ENCODE peak calls at places on chromosomes 12 and 14, in seven cellular contexts. One of them, this sample, is unnamed.

GRCh38 chr12:18074001-18074400 is 16.0 kb downstream of the RERGL start:
- DNase-seq in OCI-LY7: no peak
- DNase-seq in hepatocyte: peak
- DNase-seq in endothelial cell of umbilical vein: no peak
- DNase-seq in GM23338: no peak
- DNase-seq in mesenchymal stem cell: no peak
- DNase-seq in neural progenitor cell: no peak
- DNase-seq in this sample: no peak

GRCh38 chr14:24365600-24366374 is 2.2 kb upstream of the NFATC4 start:
- DNase-seq in OCI-LY7: peak
- DNase-seq in hepatocyte: peak
- DNase-seq in endothelial cell of umbilical vein: peak
- DNase-seq in GM23338: peak
- DNase-seq in mesenchymal stem cell: peak
- DNase-seq in neural progenitor cell: peak
- DNase-seq in this sample: peak

GRCh38 chr12:107537464-107538119 is 148.0 kb upstream of the PWP1 start:
- DNase-seq in OCI-LY7: no peak
- DNase-seq in hepatocyte: no peak
- DNase-seq in endothelial cell of umbilical vein: no peak
- DNase-seq in GM23338: no peak
- DNase-seq in mesenchymal stem cell: no peak
- DNase-seq in neural progenitor cell: no peak
- DNase-seq in this sample: no peak

GRCh38 chr12:18703326-18703725 is 34.5 kb downstream of the PLCZ1 start:
- DNase-seq in OCI-LY7: no peak
- DNase-seq in hepatocyte: no peak
- DNase-seq in endothelial cell of umbilical vein: no peak
- DNase-seq in GM23338: no peak
- DNase-seq in mesenchymal stem cell: no peak
- DNase-seq in neural progenitor cell: no peak
- DNase-seq in this sample: no peak

GRCh38 chr12:82223421-82223820 is 134.8 kb downstream of the CCDC59 start:
- DNase-seq in OCI-LY7: no peak
- DNase-seq in hepatocyte: no peak
- DNase-seq in endothelial cell of umbilical vein: no peak
- DNase-seq in GM23338: no peak
- DNase-seq in mesenchymal stem cell: no peak
- DNase-seq in neural progenitor cell: no peak
- DNase-seq in this sample: no peak

GRCh38 chr12:53989227-53990113 is 4.5 kb downstream of the HOXC10 start:
- DNase-seq in OCI-LY7: peak
- DNase-seq in hepatocyte: peak
- DNase-seq in endothelial cell of umbilical vein: peak
- DNase-seq in GM23338: peak
- DNase-seq in mesenchymal stem cell: peak
- DNase-seq in neural progenitor cell: peak
- DNase-seq in this sample: no peak

GRCh38 chr12:27549231-27549800 is 25.3 kb downstream of the PPFIBP1 start:
- DNase-seq in OCI-LY7: no peak
- DNase-seq in hepatocyte: no peak
- DNase-seq in endothelial cell of umbilical vein: peak
- DNase-seq in GM23338: no peak
- DNase-seq in mesenchymal stem cell: peak
- DNase-seq in neural progenitor cell: no peak
- DNase-seq in this sample: no peak

GRCh38 chr14:65478596-65478995 is 66.1 kb downstream of the FUT8 start:
- DNase-seq in OCI-LY7: no peak
- DNase-seq in hepatocyte: peak
- DNase-seq in endothelial cell of umbilical vein: peak
- DNase-seq in GM23338: no peak
- DNase-seq in mesenchymal stem cell: peak
- DNase-seq in neural progenitor cell: peak
- DNase-seq in this sample: no peak

GRCh38 chr14:68734231-68734732 is 58.6 kb downstream of the ZFP36L1 start:
- DNase-seq in OCI-LY7: peak
- DNase-seq in hepatocyte: no peak
- DNase-seq in endothelial cell of umbilical vein: peak
- DNase-seq in GM23338: no peak
- DNase-seq in mesenchymal stem cell: peak
- DNase-seq in neural progenitor cell: no peak
- DNase-seq in this sample: no peak

GRCh38 chr14:32075636-32076277 is 1.3 kb upstream of the ARHGAP5 start:
- DNase-seq in OCI-LY7: peak
- DNase-seq in hepatocyte: peak
- DNase-seq in endothelial cell of umbilical vein: no peak
- DNase-seq in GM23338: peak
- DNase-seq in mesenchymal stem cell: peak
- DNase-seq in neural progenitor cell: peak
- DNase-seq in this sample: no peak

GRCh38 chr14:35212471-35213142 is 79.6 kb upstream of the PSMA6 start:
- DNase-seq in OCI-LY7: no peak
- DNase-seq in hepatocyte: no peak
- DNase-seq in endothelial cell of umbilical vein: no peak
- DNase-seq in GM23338: no peak
- DNase-seq in mesenchymal stem cell: no peak
- DNase-seq in neural progenitor cell: no peak
- DNase-seq in this sample: no peak

GRCh38 chr12:91355150-91356006 is 172.8 kb upstream of the DCN start:
- DNase-seq in OCI-LY7: peak
- DNase-seq in hepatocyte: peak
- DNase-seq in endothelial cell of umbilical vein: peak
- DNase-seq in GM23338: peak
- DNase-seq in mesenchymal stem cell: peak
- DNase-seq in neural progenitor cell: peak
- DNase-seq in this sample: peak

GRCh38 chr12:106760184-106760531 is 14.3 kb upstream of the RIC8B start:
- DNase-seq in OCI-LY7: peak
- DNase-seq in hepatocyte: no peak
- DNase-seq in endothelial cell of umbilical vein: no peak
- DNase-seq in GM23338: peak
- DNase-seq in mesenchymal stem cell: peak
- DNase-seq in neural progenitor cell: peak
- DNase-seq in this sample: peak

GRCh38 chr12:26647091-26647490 is 185.9 kb downstream of the ITPR2 start:
- DNase-seq in OCI-LY7: no peak
- DNase-seq in hepatocyte: no peak
- DNase-seq in endothelial cell of umbilical vein: no peak
- DNase-seq in GM23338: no peak
- DNase-seq in mesenchymal stem cell: no peak
- DNase-seq in neural progenitor cell: no peak
- DNase-seq in this sample: no peak

GRCh38 chr14:65255583-65256443 is 153.5 kb upstream of the MAX start:
- DNase-seq in OCI-LY7: peak
- DNase-seq in hepatocyte: peak
- DNase-seq in endothelial cell of umbilical vein: no peak
- DNase-seq in GM23338: peak
- DNase-seq in mesenchymal stem cell: peak
- DNase-seq in neural progenitor cell: peak
- DNase-seq in this sample: peak

GRCh38 chr14:59354666-59355065 is 110.5 kb downstream of the GPR135 start:
- DNase-seq in OCI-LY7: no peak
- DNase-seq in hepatocyte: no peak
- DNase-seq in endothelial cell of umbilical vein: no peak
- DNase-seq in GM23338: no peak
- DNase-seq in mesenchymal stem cell: peak
- DNase-seq in neural progenitor cell: no peak
- DNase-seq in this sample: no peak

GRCh38 chr14:96039633-96040311 is 610 bp downstream of the C14orf132 start:
- DNase-seq in OCI-LY7: no peak
- DNase-seq in hepatocyte: peak
- DNase-seq in endothelial cell of umbilical vein: peak
- DNase-seq in GM23338: peak
- DNase-seq in mesenchymal stem cell: peak
- DNase-seq in neural progenitor cell: peak
- DNase-seq in this sample: peak

GRCh38 chr14:96037891-96038557 is 1.1 kb upstream of the C14orf132 start:
- DNase-seq in OCI-LY7: no peak
- DNase-seq in hepatocyte: no peak
- DNase-seq in endothelial cell of umbilical vein: no peak
- DNase-seq in GM23338: peak
- DNase-seq in mesenchymal stem cell: peak
- DNase-seq in neural progenitor cell: no peak
- DNase-seq in this sample: peak

GRCh38 chr14:96040836-96041371 is 1.7 kb downstream of the C14orf132 start:
- DNase-seq in OCI-LY7: no peak
- DNase-seq in hepatocyte: peak
- DNase-seq in endothelial cell of umbilical vein: no peak
- DNase-seq in GM23338: no peak
- DNase-seq in mesenchymal stem cell: peak
- DNase-seq in neural progenitor cell: no peak
- DNase-seq in this sample: no peak

GRCh38 chr14:96038920-96039632 is at the start of gene C14orf132:
- DNase-seq in OCI-LY7: no peak
- DNase-seq in hepatocyte: peak
- DNase-seq in endothelial cell of umbilical vein: peak
- DNase-seq in GM23338: peak
- DNase-seq in mesenchymal stem cell: peak
- DNase-seq in neural progenitor cell: peak
- DNase-seq in this sample: peak

GRCh38 chr14:96038558-96038919 is 623 bp upstream of the C14orf132 start:
- DNase-seq in OCI-LY7: no peak
- DNase-seq in hepatocyte: no peak
- DNase-seq in endothelial cell of umbilical vein: peak
- DNase-seq in GM23338: peak
- DNase-seq in mesenchymal stem cell: no peak
- DNase-seq in neural progenitor cell: peak
- DNase-seq in this sample: no peak
- H2AFZ ChIP-seq in OCI-LY7: no peak
- H2AFZ ChIP-seq in hepatocyte: peak
- H2AFZ ChIP-seq in endothelial cell of umbilical vein: peak
- H2AFZ ChIP-seq in GM23338: peak
- H2AFZ ChIP-seq in mesenchymal stem cell: peak
- H2AFZ ChIP-seq in neural progenitor cell: no peak
- H2AFZ ChIP-seq in this sample: no peak

DNA sequence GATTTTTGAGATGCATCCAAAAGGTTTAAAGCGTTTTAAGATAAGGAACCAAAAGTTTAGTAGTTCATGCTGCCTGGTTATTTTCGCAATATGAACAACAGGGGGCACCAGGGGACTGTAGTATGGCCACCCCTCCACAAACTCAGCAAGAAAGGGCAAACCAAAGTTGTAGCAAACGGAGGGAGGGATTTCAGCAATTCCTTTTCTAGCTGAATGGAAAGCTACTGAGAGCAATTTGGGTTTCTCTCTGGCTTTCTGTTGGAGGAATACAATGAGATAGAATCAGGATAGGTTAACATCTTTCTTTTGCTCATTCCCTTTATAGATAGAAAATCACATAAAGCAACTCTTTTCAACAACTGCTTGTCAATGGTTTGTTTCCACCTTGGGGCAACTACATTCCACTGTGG is 62.5 kb downstream of the DRAM1 start:
- DNase-seq in OCI-LY7: peak
- DNase-seq in hepatocyte: peak
- DNase-seq in endothelial cell of umbilical vein: peak
- DNase-seq in GM23338: peak
- DNase-seq in mesenchymal stem cell: peak
- DNase-seq in neural progenitor cell: peak
- DNase-seq in this sample: peak
- H2AFZ ChIP-seq in OCI-LY7: peak
- H2AFZ ChIP-seq in hepatocyte: peak
- H2AFZ ChIP-seq in endothelial cell of umbilical vein: no peak
- H2AFZ ChIP-seq in GM23338: peak
- H2AFZ ChIP-seq in mesenchymal stem cell: no peak
- H2AFZ ChIP-seq in neural progenitor cell: peak
- H2AFZ ChIP-seq in this sample: no peak

GRCh38 chr12:109734219-109735000 is 20.8 kb downstream of the FAM222A start:
- DNase-seq in OCI-LY7: no peak
- DNase-seq in hepatocyte: no peak
- DNase-seq in endothelial cell of umbilical vein: no peak
- DNase-seq in GM23338: peak
- DNase-seq in mesenchymal stem cell: peak
- DNase-seq in neural progenitor cell: peak
- DNase-seq in this sample: peak

GRCh38 chr12:109731806-109732205 is 18.2 kb downstream of the FAM222A start:
- DNase-seq in OCI-LY7: no peak
- DNase-seq in hepatocyte: no peak
- DNase-seq in endothelial cell of umbilical vein: no peak
- DNase-seq in GM23338: no peak
- DNase-seq in mesenchymal stem cell: no peak
- DNase-seq in neural progenitor cell: no peak
- DNase-seq in this sample: no peak

GRCh38 chr12:109730306-109731145 is 16.9 kb downstream of the FAM222A start:
- DNase-seq in OCI-LY7: no peak
- DNase-seq in hepatocyte: no peak
- DNase-seq in endothelial cell of umbilical vein: no peak
- DNase-seq in GM23338: no peak
- DNase-seq in mesenchymal stem cell: no peak
- DNase-seq in neural progenitor cell: no peak
- DNase-seq in this sample: no peak

GRCh38 chr12:109731231-109731731 is 17.7 kb downstream of the FAM222A start:
- DNase-seq in OCI-LY7: no peak
- DNase-seq in hepatocyte: no peak
- DNase-seq in endothelial cell of umbilical vein: no peak
- DNase-seq in GM23338: no peak
- DNase-seq in mesenchymal stem cell: no peak
- DNase-seq in neural progenitor cell: no peak
- DNase-seq in this sample: peak

GRCh38 chr12:109732321-109733305 is 19.0 kb downstream of the FAM222A start:
- DNase-seq in OCI-LY7: no peak
- DNase-seq in hepatocyte: no peak
- DNase-seq in endothelial cell of umbilical vein: no peak
- DNase-seq in GM23338: no peak
- DNase-seq in mesenchymal stem cell: no peak
- DNase-seq in neural progenitor cell: peak
- DNase-seq in this sample: peak
- H2AFZ ChIP-seq in OCI-LY7: no peak
- H2AFZ ChIP-seq in hepatocyte: no peak
- H2AFZ ChIP-seq in endothelial cell of umbilical vein: no peak
- H2AFZ ChIP-seq in GM23338: no peak
- H2AFZ ChIP-seq in mesenchymal stem cell: no peak
- H2AFZ ChIP-seq in neural progenitor cell: no peak
- H2AFZ ChIP-seq in this sample: no peak

GRCh38 chr14:55126089-55126488 is 3.0 kb upstream of the LGALS3 start:
- DNase-seq in OCI-LY7: no peak
- DNase-seq in hepatocyte: no peak
- DNase-seq in endothelial cell of umbilical vein: no peak
- DNase-seq in GM23338: no peak
- DNase-seq in mesenchymal stem cell: no peak
- DNase-seq in neural progenitor cell: no peak
- DNase-seq in this sample: no peak
- H2AFZ ChIP-seq in OCI-LY7: no peak
- H2AFZ ChIP-seq in hepatocyte: no peak
- H2AFZ ChIP-seq in endothelial cell of umbilical vein: no peak
- H2AFZ ChIP-seq in GM23338: no peak
- H2AFZ ChIP-seq in mesenchymal stem cell: no peak
- H2AFZ ChIP-seq in neural progenitor cell: no peak
- H2AFZ ChIP-seq in this sample: no peak

GRCh38 chr14:22814373-22814772 is 862 bp downstream of the SLC7A7 start:
- DNase-seq in OCI-LY7: no peak
- DNase-seq in hepatocyte: no peak
- DNase-seq in endothelial cell of umbilical vein: no peak
- DNase-seq in GM23338: no peak
- DNase-seq in mesenchymal stem cell: no peak
- DNase-seq in neural progenitor cell: no peak
- DNase-seq in this sample: no peak
- H2AFZ ChIP-seq in OCI-LY7: no peak
- H2AFZ ChIP-seq in hepatocyte: no peak
- H2AFZ ChIP-seq in endothelial cell of umbilical vein: no peak
- H2AFZ ChIP-seq in GM23338: peak
- H2AFZ ChIP-seq in mesenchymal stem cell: no peak
- H2AFZ ChIP-seq in neural progenitor cell: peak
- H2AFZ ChIP-seq in this sample: no peak

GRCh38 chr12:75876843-75877587 is 154.6 kb downstream of the PHLDA1 start:
- DNase-seq in OCI-LY7: no peak
- DNase-seq in hepatocyte: no peak
- DNase-seq in endothelial cell of umbilical vein: no peak
- DNase-seq in GM23338: no peak
- DNase-seq in mesenchymal stem cell: no peak
- DNase-seq in neural progenitor cell: no peak
- DNase-seq in this sample: no peak
- H2AFZ ChIP-seq in OCI-LY7: no peak
- H2AFZ ChIP-seq in hepatocyte: no peak
- H2AFZ ChIP-seq in endothelial cell of umbilical vein: peak
- H2AFZ ChIP-seq in GM23338: peak
- H2AFZ ChIP-seq in mesenchymal stem cell: no peak
- H2AFZ ChIP-seq in neural progenitor cell: peak
- H2AFZ ChIP-seq in this sample: no peak